ENCODE peak calls at places on chromosomes 16 and 17, in eight cellular contexts. One of them, this sample, is unnamed.

GRCh38 chr17:50173335-50173941 is 7.6 kb downstream of the SGCA start:
- DNase-seq in K562: no peak
- DNase-seq in CD4-positive, alpha-beta T cell: no peak
- DNase-seq in gastrocnemius medialis: no peak
- DNase-seq in GM20000: no peak
- DNase-seq in RWPE2: no peak
- DNase-seq in brain microvascular endothelial cell: peak; percentile 87
- DNase-seq in upper lobe of left lung: no peak
- DNase-seq in this sample: no peak

GRCh38 chr17:1322469-1322868 is 43.0 kb downstream of the TRARG1 start:
- DNase-seq in K562: no peak
- DNase-seq in CD4-positive, alpha-beta T cell: no peak
- DNase-seq in gastrocnemius medialis: no peak
- DNase-seq in GM20000: no peak
- DNase-seq in RWPE2: no peak
- DNase-seq in brain microvascular endothelial cell: no peak
- DNase-seq in upper lobe of left lung: no peak
- DNase-seq in this sample: no peak

GRCh38 chr17:71325117-71325516 is 795.7 kb upstream of the SOX9 start:
- DNase-seq in K562: no peak
- DNase-seq in CD4-positive, alpha-beta T cell: no peak
- DNase-seq in gastrocnemius medialis: no peak
- DNase-seq in GM20000: no peak
- DNase-seq in RWPE2: no peak
- DNase-seq in brain microvascular endothelial cell: no peak
- DNase-seq in upper lobe of left lung: no peak
- DNase-seq in this sample: no peak

GRCh38 chr16:28494141-28494851 is at the start of gene APOBR:
- DNase-seq in K562: peak; percentile 30
- DNase-seq in CD4-positive, alpha-beta T cell: peak; percentile 78
- DNase-seq in gastrocnemius medialis: no peak
- DNase-seq in GM20000: peak; percentile 85
- DNase-seq in RWPE2: no peak
- DNase-seq in brain microvascular endothelial cell: no peak
- DNase-seq in upper lobe of left lung: peak; percentile 83
- DNase-seq in this sample: no peak

GRCh38 chr17:21573961-21574610 is 118.2 kb upstream of the KCNJ18 start:
- DNase-seq in K562: no peak
- DNase-seq in CD4-positive, alpha-beta T cell: peak; percentile 16
- DNase-seq in gastrocnemius medialis: peak; percentile 21
- DNase-seq in GM20000: no peak
- DNase-seq in RWPE2: no peak
- DNase-seq in brain microvascular endothelial cell: peak; percentile 52
- DNase-seq in upper lobe of left lung: peak; percentile 75
- DNase-seq in this sample: no peak

GRCh38 chr16:81632392-81633146 is 146.5 kb upstream of the PLCG2 start:
- DNase-seq in K562: peak; percentile 59
- DNase-seq in CD4-positive, alpha-beta T cell: peak; percentile 75
- DNase-seq in gastrocnemius medialis: no peak
- DNase-seq in GM20000: no peak
- DNase-seq in RWPE2: no peak
- DNase-seq in brain microvascular endothelial cell: peak; percentile 89
- DNase-seq in upper lobe of left lung: no peak
- DNase-seq in this sample: no peak

GRCh38 chr17:40430272-40431230 is 12.7 kb upstream of the IGFBP4 start:
- DNase-seq in K562: no peak
- DNase-seq in CD4-positive, alpha-beta T cell: no peak
- DNase-seq in gastrocnemius medialis: no peak
- DNase-seq in GM20000: no peak
- DNase-seq in RWPE2: no peak
- DNase-seq in brain microvascular endothelial cell: no peak
- DNase-seq in upper lobe of left lung: no peak
- DNase-seq in this sample: no peak

GRCh38 chr17:77778636-77779524 is 179.6 kb upstream of the TNRC6C start:
- DNase-seq in K562: no peak
- DNase-seq in CD4-positive, alpha-beta T cell: no peak
- DNase-seq in gastrocnemius medialis: no peak
- DNase-seq in GM20000: no peak
- DNase-seq in RWPE2: peak; percentile 48
- DNase-seq in brain microvascular endothelial cell: no peak
- DNase-seq in upper lobe of left lung: no peak
- DNase-seq in this sample: no peak

GRCh38 chr17:82767041-82767754 is 15.3 kb downstream of the TBCD start:
- DNase-seq in K562: peak; percentile 44
- DNase-seq in CD4-positive, alpha-beta T cell: no peak
- DNase-seq in gastrocnemius medialis: no peak
- DNase-seq in GM20000: peak; percentile 63
- DNase-seq in RWPE2: no peak
- DNase-seq in brain microvascular endothelial cell: peak; percentile 22
- DNase-seq in upper lobe of left lung: no peak
- DNase-seq in this sample: peak; percentile 49

GRCh38 chr16:30941600-30942420 is 7.1 kb upstream of the ORAI3 start:
- DNase-seq in K562: peak; percentile 89
- DNase-seq in CD4-positive, alpha-beta T cell: peak; percentile 42
- DNase-seq in gastrocnemius medialis: peak; percentile 56
- DNase-seq in GM20000: peak; percentile 91
- DNase-seq in RWPE2: no peak
- DNase-seq in brain microvascular endothelial cell: peak; percentile 70
- DNase-seq in upper lobe of left lung: peak; percentile 87
- DNase-seq in this sample: peak; percentile 39

GRCh38 chr17:10435096-10435495 is 13.3 kb upstream of the MYH8 start:
- DNase-seq in K562: no peak
- DNase-seq in CD4-positive, alpha-beta T cell: no peak
- DNase-seq in gastrocnemius medialis: no peak
- DNase-seq in GM20000: no peak
- DNase-seq in RWPE2: no peak
- DNase-seq in brain microvascular endothelial cell: no peak
- DNase-seq in upper lobe of left lung: no peak
- DNase-seq in this sample: no peak

GRCh38 chr16:71474864-71475263 is 12.8 kb upstream of the ZNF23 start:
- DNase-seq in K562: no peak
- DNase-seq in CD4-positive, alpha-beta T cell: no peak
- DNase-seq in gastrocnemius medialis: no peak
- DNase-seq in GM20000: no peak
- DNase-seq in RWPE2: peak; percentile 80
- DNase-seq in brain microvascular endothelial cell: peak; percentile 93
- DNase-seq in upper lobe of left lung: no peak
- DNase-seq in this sample: no peak

GRCh38 chr17:58416396-58416795 is 938 bp downstream of the RNF43 start:
- DNase-seq in K562: no peak
- DNase-seq in CD4-positive, alpha-beta T cell: no peak
- DNase-seq in gastrocnemius medialis: no peak
- DNase-seq in GM20000: no peak
- DNase-seq in RWPE2: no peak
- DNase-seq in brain microvascular endothelial cell: no peak
- DNase-seq in upper lobe of left lung: no peak
- DNase-seq in this sample: no peak

GRCh38 chr17:58413684-58414083 is 3.6 kb downstream of the RNF43 start:
- DNase-seq in K562: no peak
- DNase-seq in CD4-positive, alpha-beta T cell: no peak
- DNase-seq in gastrocnemius medialis: no peak
- DNase-seq in GM20000: no peak
- DNase-seq in RWPE2: no peak
- DNase-seq in brain microvascular endothelial cell: no peak
- DNase-seq in upper lobe of left lung: no peak
- DNase-seq in this sample: no peak

GRCh38 chr17:58414596-58414997 is 2.7 kb downstream of the RNF43 start:
- DNase-seq in K562: no peak
- DNase-seq in CD4-positive, alpha-beta T cell: no peak
- DNase-seq in gastrocnemius medialis: no peak
- DNase-seq in GM20000: no peak
- DNase-seq in RWPE2: no peak
- DNase-seq in brain microvascular endothelial cell: no peak
- DNase-seq in upper lobe of left lung: no peak
- DNase-seq in this sample: no peak

GRCh38 chr17:58416937-58417299 is 416 bp downstream of the RNF43 start:
- DNase-seq in K562: no peak
- DNase-seq in CD4-positive, alpha-beta T cell: no peak
- DNase-seq in gastrocnemius medialis: no peak
- DNase-seq in GM20000: no peak
- DNase-seq in RWPE2: no peak
- DNase-seq in brain microvascular endothelial cell: no peak
- DNase-seq in upper lobe of left lung: no peak
- DNase-seq in this sample: no peak

DNA sequence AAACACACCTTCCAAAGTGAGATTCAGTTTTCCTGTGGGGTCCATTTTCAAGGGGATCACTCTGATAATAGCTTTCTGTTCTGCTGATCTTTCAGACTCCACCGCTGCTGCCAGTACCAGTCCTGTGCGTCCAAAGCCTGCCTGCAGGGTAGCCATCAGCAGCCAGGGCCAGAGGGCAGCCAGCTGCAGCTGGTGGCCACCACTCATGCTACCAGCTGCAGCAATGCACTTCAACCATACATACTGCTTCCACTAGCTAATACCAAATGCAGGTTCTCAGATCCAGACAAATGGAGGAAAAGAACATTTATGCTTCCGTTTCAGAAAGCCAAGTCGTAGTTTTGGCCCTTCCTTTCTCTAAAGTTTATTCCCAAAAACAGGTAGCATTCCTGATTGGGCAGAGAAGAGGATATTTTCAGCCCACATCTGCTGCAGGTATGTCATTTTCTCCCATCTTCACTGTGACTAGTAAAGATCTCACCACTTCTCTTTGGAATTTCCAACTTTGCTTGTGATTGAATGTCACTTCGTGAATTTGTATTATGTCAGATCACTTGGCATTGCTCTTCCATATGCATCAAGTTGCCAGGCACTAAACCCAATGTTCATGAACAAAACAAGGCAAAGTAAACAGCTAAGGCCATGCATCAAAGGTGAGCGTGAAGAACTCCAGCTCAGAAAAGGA is 1.8 kb downstream of the RNF43 start:
- DNase-seq in K562: no peak
- DNase-seq in CD4-positive, alpha-beta T cell: no peak
- DNase-seq in gastrocnemius medialis: no peak
- DNase-seq in GM20000: no peak
- DNase-seq in RWPE2: no peak
- DNase-seq in brain microvascular endothelial cell: no peak
- DNase-seq in upper lobe of left lung: peak; percentile 58
- DNase-seq in this sample: no peak
- TF ChIP-seq CTCF in K562: no peak
- TF ChIP-seq CTCF in CD4-positive, alpha-beta T cell: no peak
- TF ChIP-seq CTCF in gastrocnemius medialis: no peak
- TF ChIP-seq CTCF in GM20000: no peak
- TF ChIP-seq CTCF in RWPE2: no peak
- TF ChIP-seq CTCF in brain microvascular endothelial cell: no peak
- TF ChIP-seq CTCF in upper lobe of left lung: no peak
- TF ChIP-seq CTCF in this sample: no peak

GRCh38 chr17:80504671-80505413 is 28.4 kb upstream of the NPTX1 start:
- DNase-seq in K562: no peak
- DNase-seq in CD4-positive, alpha-beta T cell: no peak
- DNase-seq in gastrocnemius medialis: no peak
- DNase-seq in GM20000: no peak
- DNase-seq in RWPE2: no peak
- DNase-seq in brain microvascular endothelial cell: peak; percentile 96
- DNase-seq in upper lobe of left lung: no peak
- DNase-seq in this sample: no peak
- TF ChIP-seq CTCF in K562: no peak
- TF ChIP-seq CTCF in CD4-positive, alpha-beta T cell: no peak
- TF ChIP-seq CTCF in gastrocnemius medialis: no peak
- TF ChIP-seq CTCF in GM20000: no peak
- TF ChIP-seq CTCF in RWPE2: no peak
- TF ChIP-seq CTCF in brain microvascular endothelial cell: peak; percentile 46
- TF ChIP-seq CTCF in upper lobe of left lung: no peak
- TF ChIP-seq CTCF in this sample: no peak

GRCh38 chr17:73560661-73561060 is 83.6 kb downstream of the SDK2 start:
- DNase-seq in K562: peak; percentile 19
- DNase-seq in CD4-positive, alpha-beta T cell: no peak
- DNase-seq in gastrocnemius medialis: no peak
- DNase-seq in GM20000: no peak
- DNase-seq in RWPE2: no peak
- DNase-seq in brain microvascular endothelial cell: no peak
- DNase-seq in upper lobe of left lung: no peak
- DNase-seq in this sample: no peak
- TF ChIP-seq CTCF in K562: no peak
- TF ChIP-seq CTCF in CD4-positive, alpha-beta T cell: no peak
- TF ChIP-seq CTCF in gastrocnemius medialis: no peak
- TF ChIP-seq CTCF in GM20000: no peak
- TF ChIP-seq CTCF in RWPE2: peak; percentile 22
- TF ChIP-seq CTCF in brain microvascular endothelial cell: no peak
- TF ChIP-seq CTCF in upper lobe of left lung: no peak
- TF ChIP-seq CTCF in this sample: no peak

GRCh38 chr16:10314811-10315210 is 71.0 kb upstream of the ATF7IP2 start:
- DNase-seq in K562: no peak
- DNase-seq in CD4-positive, alpha-beta T cell: no peak
- DNase-seq in gastrocnemius medialis: no peak
- DNase-seq in GM20000: peak; percentile 32
- DNase-seq in RWPE2: no peak
- DNase-seq in brain microvascular endothelial cell: peak; percentile 1
- DNase-seq in upper lobe of left lung: no peak
- DNase-seq in this sample: no peak
- TF ChIP-seq CTCF in K562: peak; percentile 24
- TF ChIP-seq CTCF in CD4-positive, alpha-beta T cell: peak; percentile 61
- TF ChIP-seq CTCF in gastrocnemius medialis: no peak
- TF ChIP-seq CTCF in GM20000: no peak
- TF ChIP-seq CTCF in RWPE2: peak; percentile 51
- TF ChIP-seq CTCF in brain microvascular endothelial cell: no peak
- TF ChIP-seq CTCF in upper lobe of left lung: no peak
- TF ChIP-seq CTCF in this sample: no peak

GRCh38 chr17:28700830-28701492 is 10.7 kb downstream of the PROCA1 start:
- DNase-seq in K562: no peak
- DNase-seq in CD4-positive, alpha-beta T cell: no peak
- DNase-seq in gastrocnemius medialis: no peak
- DNase-seq in GM20000: no peak
- DNase-seq in RWPE2: no peak
- DNase-seq in brain microvascular endothelial cell: no peak
- DNase-seq in upper lobe of left lung: peak; percentile 64
- DNase-seq in this sample: no peak
- TF ChIP-seq CTCF in K562: no peak
- TF ChIP-seq CTCF in CD4-positive, alpha-beta T cell: no peak
- TF ChIP-seq CTCF in gastrocnemius medialis: no peak
- TF ChIP-seq CTCF in GM20000: no peak
- TF ChIP-seq CTCF in RWPE2: no peak
- TF ChIP-seq CTCF in brain microvascular endothelial cell: no peak
- TF ChIP-seq CTCF in upper lobe of left lung: no peak
- TF ChIP-seq CTCF in this sample: no peak

GRCh38 chr16:56869513-56870270 is 4.7 kb downstream of the SLC12A3 start:
- DNase-seq in K562: peak; percentile 84
- DNase-seq in CD4-positive, alpha-beta T cell: no peak
- DNase-seq in gastrocnemius medialis: no peak
- DNase-seq in GM20000: peak; percentile 61
- DNase-seq in RWPE2: no peak
- DNase-seq in brain microvascular endothelial cell: no peak
- DNase-seq in upper lobe of left lung: peak; percentile 72
- DNase-seq in this sample: no peak
- TF ChIP-seq CTCF in K562: peak; percentile 74
- TF ChIP-seq CTCF in CD4-positive, alpha-beta T cell: no peak
- TF ChIP-seq CTCF in gastrocnemius medialis: no peak
- TF ChIP-seq CTCF in GM20000: no peak
- TF ChIP-seq CTCF in RWPE2: peak; percentile 8
- TF ChIP-seq CTCF in brain microvascular endothelial cell: peak; percentile 45
- TF ChIP-seq CTCF in upper lobe of left lung: no peak
- TF ChIP-seq CTCF in this sample: no peak

GRCh38 chr17:32349503-32349853 is 479 bp upstream of the ZNF207 start:
- DNase-seq in K562: no peak
- DNase-seq in CD4-positive, alpha-beta T cell: no peak
- DNase-seq in gastrocnemius medialis: no peak
- DNase-seq in GM20000: no peak
- DNase-seq in RWPE2: no peak
- DNase-seq in brain microvascular endothelial cell: no peak
- DNase-seq in upper lobe of left lung: no peak
- DNase-seq in this sample: no peak
- TF ChIP-seq CTCF in K562: no peak
- TF ChIP-seq CTCF in CD4-positive, alpha-beta T cell: no peak
- TF ChIP-seq CTCF in gastrocnemius medialis: no peak
- TF ChIP-seq CTCF in GM20000: no peak
- TF ChIP-seq CTCF in RWPE2: no peak
- TF ChIP-seq CTCF in brain microvascular endothelial cell: no peak
- TF ChIP-seq CTCF in upper lobe of left lung: no peak
- TF ChIP-seq CTCF in this sample: no peak

This sample was measured in omental fat pad.